ENCODE peak calls at places on chromosomes 6 and 20, in seven cellular contexts. P, I, K, Z, J, D and U are unnamed samples.
A peak's percentile ranks its signal among the peaks of the same experiment; 100 is the strongest.

GRCh38 chr20:41956316-41957050 is 338.3 kb upstream of the CHD6 start:
- DNase-seq in P (peak; percentile 28), I (no peak), K (peak; percentile 67), Z (no peak), J (no peak), D (no peak), U (peak; percentile 34)

GRCh38 chr20:2507875-2508630 is 662 bp downstream of the ZNF343 start:
- DNase-seq in P (no peak), I (no peak), K (no peak), Z (no peak), J (no peak), D (peak; percentile 32), U (no peak)

GRCh38 chr20:45592574-45593189 is 13.6 kb upstream of the WFDC8 start:
- DNase-seq in P (no peak), I (no peak), K (peak; percentile 87), Z (no peak), J (no peak), D (no peak), U (peak; percentile 22)

GRCh38 chr6:4313044-4313686 is 177.8 kb upstream of the ECI2 start:
- DNase-seq in P (no peak), I (peak; percentile 78), K (peak; percentile 79), Z (peak; percentile 92), J (no peak), D (no peak), U (no peak)

GRCh38 chr20:20521736-20522135 is 153.8 kb downstream of the INSM1 start:
- DNase-seq in P (peak; percentile 30), I (no peak), K (no peak), Z (no peak), J (no peak), D (no peak), U (no peak)

GRCh38 chr6:159014406-159014805 is 14.4 kb upstream of the RSPH3 start:
- DNase-seq in P (no peak), I (no peak), K (no peak), Z (no peak), J (no peak), D (no peak), U (no peak)

GRCh38 chr20:34998331-34998950 is 42.8 kb downstream of the MYH7B start:
- DNase-seq in P (no peak), I (no peak), K (peak; percentile 29), Z (no peak), J (no peak), D (peak; percentile 35), U (no peak)

GRCh38 chr6:44386929-44387345 is 569 bp upstream of the CDC5L start:
- DNase-seq in P (no peak), I (no peak), K (no peak), Z (no peak), J (no peak), D (no peak), U (no peak)

GRCh38 chr6:53048431-53049195 is 16.6 kb upstream of the FBXO9 start:
- DNase-seq in P (no peak), I (no peak), K (no peak), Z (peak; percentile 66), J (no peak), D (no peak), U (no peak)

GRCh38 chr20:10595230-10595629 is 78.6 kb downstream of the JAG1 start:
- DNase-seq in P (no peak), I (no peak), K (no peak), Z (no peak), J (no peak), D (no peak), U (no peak)

GRCh38 chr6:167116109-167116837 is 6.6 kb upstream of the CCR6 start:
- DNase-seq in P (no peak), I (no peak), K (no peak), Z (no peak), J (no peak), D (no peak), U (no peak)

GRCh38 chr6:134422426-134423231 is 104.7 kb upstream of the SGK1 start:
- DNase-seq in P (no peak), I (no peak), K (peak; percentile 44), Z (peak; percentile 90), J (no peak), D (no peak), U (no peak)

GRCh38 chr6:157265630-157266029 is 57.7 kb downstream of the TMEM242 start:
- DNase-seq in P (no peak), I (no peak), K (no peak), Z (no peak), J (no peak), D (no peak), U (no peak)

GRCh38 chr6:73004817-73005216 is 220.5 kb downstream of the KHDC1L start:
- DNase-seq in P (no peak), I (no peak), K (no peak), Z (no peak), J (no peak), D (no peak), U (no peak)

GRCh38 chr20:12925214-12925755 is 83.5 kb upstream of the SPTLC3 start:
- DNase-seq in P (peak; percentile 75), I (no peak), K (peak; percentile 85), Z (peak; percentile 76), J (peak; percentile 42), D (peak; percentile 32), U (peak; percentile 67)

GRCh38 chr6:12288211-12288618 is 1.9 kb upstream of the EDN1 start:
- DNase-seq in P (no peak), I (no peak), K (no peak), Z (no peak), J (no peak), D (no peak), U (no peak)

GRCh38 chr20:40958598-40958997 is 70.0 kb upstream of the TOP1 start:
- DNase-seq in P (no peak), I (peak; percentile 26), K (no peak), Z (no peak), J (no peak), D (no peak), U (no peak)

GRCh38 chr6:84466521-84466920 is 239.1 kb upstream of the CEP162 start:
- DNase-seq in P (no peak), I (no peak), K (peak; percentile 35), Z (no peak), J (no peak), D (no peak), U (no peak)

GRCh38 chr6:122809671-122810070 is 20.6 kb downstream of the SMPDL3A start:
- DNase-seq in P (no peak), I (no peak), K (no peak), Z (no peak), J (no peak), D (no peak), U (no peak)

GRCh38 chr6:107075951-107076381 is 39.3 kb downstream of the BEND3 start:
- DNase-seq in P (no peak), I (no peak), K (no peak), Z (no peak), J (peak; percentile 2), D (no peak), U (no peak)

GRCh38 chr20:46350986-46351267 is 42.6 kb upstream of the CDH22 start:
- DNase-seq in P (no peak), I (no peak), K (no peak), Z (no peak), J (peak; percentile 15), D (no peak), U (no peak)